ENCODE peak calls at places on chromosomes 7 and 10, in five cellular contexts. One of them, this sample, is unnamed.

GRCh38 chr7:111753968-111754367 is 191.7 kb upstream of the IMMP2L start:
- DNase-seq in foreskin keratinocyte: no peak
- DNase-seq in PC-3: no peak
- DNase-seq in RWPE2: no peak
- DNase-seq in adrenal gland: no peak
- DNase-seq in this sample: no peak

GRCh38 chr10:116761883-116762282 is 19.5 kb upstream of the HSPA12A start:
- DNase-seq in PC-3: no peak
- DNase-seq in RWPE2: no peak
- DNase-seq in adrenal gland: no peak
- DNase-seq in foreskin keratinocyte: no peak
- DNase-seq in this sample: no peak

GRCh38 chr7:105097619-105098018 is 83.6 kb downstream of the KMT2E start:
- DNase-seq in PC-3: peak; percentile 89
- DNase-seq in foreskin keratinocyte: peak; percentile 71
- DNase-seq in RWPE2: no peak
- DNase-seq in adrenal gland: no peak
- DNase-seq in this sample: peak; percentile 58

GRCh38 chr7:114986805-114987204 is 64.9 kb downstream of the MDFIC start:
- DNase-seq in RWPE2: no peak
- DNase-seq in foreskin keratinocyte: no peak
- DNase-seq in adrenal gland: no peak
- DNase-seq in PC-3: no peak
- DNase-seq in this sample: no peak

GRCh38 chr10:132662186-132662920 is 123.6 kb downstream of the NKX6-2 start:
- DNase-seq in foreskin keratinocyte: no peak
- DNase-seq in adrenal gland: no peak
- DNase-seq in PC-3: no peak
- DNase-seq in RWPE2: no peak
- DNase-seq in this sample: no peak

GRCh38 chr7:48173983-48174382 is 2.7 kb downstream of the ABCA13 start:
- DNase-seq in foreskin keratinocyte: no peak
- DNase-seq in adrenal gland: no peak
- DNase-seq in RWPE2: no peak
- DNase-seq in PC-3: peak; percentile 69
- DNase-seq in this sample: no peak

GRCh38 chr10:93115661-93116383 is 42.1 kb downstream of the CYP26A1 start:
- DNase-seq in foreskin keratinocyte: peak; percentile 23
- DNase-seq in PC-3: peak; percentile 70
- DNase-seq in adrenal gland: peak; percentile 70
- DNase-seq in RWPE2: no peak
- DNase-seq in this sample: peak; percentile 82

GRCh38 chr10:30818010-30818660 is 188.6 kb upstream of the LYZL2 start:
- DNase-seq in foreskin keratinocyte: no peak
- DNase-seq in RWPE2: no peak
- DNase-seq in PC-3: peak; percentile 12
- DNase-seq in adrenal gland: no peak
- DNase-seq in this sample: peak; percentile 20

GRCh38 chr10:69096045-69096444 is 8.1 kb downstream of the SRGN start:
- DNase-seq in PC-3: no peak
- DNase-seq in adrenal gland: no peak
- DNase-seq in foreskin keratinocyte: no peak
- DNase-seq in RWPE2: no peak
- DNase-seq in this sample: no peak

GRCh38 chr7:20236790-20237189 is 19.6 kb upstream of the MACC1 start:
- DNase-seq in adrenal gland: no peak
- DNase-seq in foreskin keratinocyte: peak; percentile 88
- DNase-seq in PC-3: peak; percentile 65
- DNase-seq in RWPE2: no peak
- DNase-seq in this sample: no peak

GRCh38 chr7:101950450-101951119 is 133.2 kb downstream of the CUX1 start:
- DNase-seq in adrenal gland: no peak
- DNase-seq in foreskin keratinocyte: no peak
- DNase-seq in RWPE2: no peak
- DNase-seq in PC-3: peak; percentile 40
- DNase-seq in this sample: peak; percentile 72

GRCh38 chr10:105797234-105797890 is 1156.3 kb downstream of the SORCS3 start:
- DNase-seq in foreskin keratinocyte: peak; percentile 26
- DNase-seq in adrenal gland: no peak
- DNase-seq in RWPE2: no peak
- DNase-seq in PC-3: peak; percentile 58
- DNase-seq in this sample: peak; percentile 78

GRCh38 chr10:102413053-102413705 is 5.4 kb downstream of the PSD start:
- DNase-seq in adrenal gland: no peak
- DNase-seq in PC-3: no peak
- DNase-seq in foreskin keratinocyte: no peak
- DNase-seq in RWPE2: no peak
- DNase-seq in this sample: no peak

GRCh38 chr10:23197416-23197861 is 5.3 kb downstream of the PTF1A start:
- DNase-seq in PC-3: no peak
- DNase-seq in adrenal gland: no peak
- DNase-seq in RWPE2: no peak
- DNase-seq in foreskin keratinocyte: no peak
- DNase-seq in this sample: no peak

GRCh38 chr7:155363852-155364600 is 66.3 kb downstream of the INSIG1 start:
- DNase-seq in foreskin keratinocyte: no peak
- DNase-seq in adrenal gland: no peak
- DNase-seq in PC-3: no peak
- DNase-seq in RWPE2: peak; percentile 32
- DNase-seq in this sample: no peak

GRCh38 chr7:40586197-40586596 is 451.4 kb downstream of the SUGCT start:
- DNase-seq in PC-3: peak; percentile 50
- DNase-seq in foreskin keratinocyte: peak; percentile 74
- DNase-seq in adrenal gland: no peak
- DNase-seq in RWPE2: no peak
- DNase-seq in this sample: no peak

GRCh38 chr7:131218727-131219128 is 108.9 kb upstream of the MKLN1 start:
- DNase-seq in adrenal gland: no peak
- DNase-seq in RWPE2: no peak
- DNase-seq in foreskin keratinocyte: no peak
- DNase-seq in PC-3: no peak
- DNase-seq in this sample: no peak

GRCh38 chr7:42886129-42886528 is 25.7 kb downstream of the C7orf25 start:
- DNase-seq in foreskin keratinocyte: peak; percentile 27
- DNase-seq in adrenal gland: no peak
- DNase-seq in RWPE2: no peak
- DNase-seq in PC-3: peak; percentile 41
- DNase-seq in this sample: peak; percentile 42
- TF ChIP-seq CTCF in foreskin keratinocyte: peak; percentile 68
- TF ChIP-seq CTCF in adrenal gland: peak; percentile 42
- TF ChIP-seq CTCF in RWPE2: peak; percentile 61
- TF ChIP-seq CTCF in PC-3: peak; percentile 60
- TF ChIP-seq CTCF in this sample: peak; percentile 56

GRCh38 chr10:58807631-58808024 is 295.0 kb downstream of the BICC1 start:
- DNase-seq in PC-3: peak; percentile 98
- DNase-seq in RWPE2: no peak
- DNase-seq in adrenal gland: no peak
- DNase-seq in foreskin keratinocyte: peak; percentile 69
- DNase-seq in this sample: peak; percentile 63
- TF ChIP-seq CTCF in PC-3: no peak
- TF ChIP-seq CTCF in RWPE2: peak; percentile 7
- TF ChIP-seq CTCF in adrenal gland: no peak
- TF ChIP-seq CTCF in foreskin keratinocyte: peak; percentile 59
- TF ChIP-seq CTCF in this sample: no peak

GRCh38 chr7:64636386-64636785 is 29.5 kb upstream of the ZNF107 start:
- DNase-seq in RWPE2: no peak
- DNase-seq in foreskin keratinocyte: no peak
- DNase-seq in PC-3: no peak
- DNase-seq in adrenal gland: no peak
- DNase-seq in this sample: no peak
- TF ChIP-seq CTCF in RWPE2: no peak
- TF ChIP-seq CTCF in foreskin keratinocyte: peak; percentile 17
- TF ChIP-seq CTCF in PC-3: peak; percentile 37
- TF ChIP-seq CTCF in adrenal gland: peak; percentile 23
- TF ChIP-seq CTCF in this sample: peak; percentile 13

GRCh38 chr10:121864168-121864567 is 63.7 kb downstream of the ATE1 start:
- DNase-seq in RWPE2: no peak
- DNase-seq in foreskin keratinocyte: no peak
- DNase-seq in PC-3: no peak
- DNase-seq in adrenal gland: no peak
- DNase-seq in this sample: no peak

GRCh38 chr10:121864653-121865052 is 63.2 kb downstream of the ATE1 start:
- DNase-seq in adrenal gland: no peak
- DNase-seq in PC-3: no peak
- DNase-seq in RWPE2: no peak
- DNase-seq in foreskin keratinocyte: no peak
- DNase-seq in this sample: no peak

GRCh38 chr10:121862042-121862441 is 65.8 kb downstream of the ATE1 start:
- DNase-seq in foreskin keratinocyte: no peak
- DNase-seq in adrenal gland: no peak
- DNase-seq in PC-3: no peak
- DNase-seq in RWPE2: no peak
- DNase-seq in this sample: no peak

GRCh38 chr10:121860810-121861209 is 67.0 kb downstream of the ATE1 start:
- DNase-seq in foreskin keratinocyte: no peak
- DNase-seq in RWPE2: no peak
- DNase-seq in PC-3: no peak
- DNase-seq in adrenal gland: no peak
- DNase-seq in this sample: no peak

GRCh38 chr10:121862624-121863023 is 65.2 kb downstream of the ATE1 start:
- DNase-seq in RWPE2: no peak
- DNase-seq in adrenal gland: no peak
- DNase-seq in foreskin keratinocyte: no peak
- DNase-seq in PC-3: no peak
- DNase-seq in this sample: no peak
- TF ChIP-seq CTCF in RWPE2: no peak
- TF ChIP-seq CTCF in adrenal gland: no peak
- TF ChIP-seq CTCF in foreskin keratinocyte: no peak
- TF ChIP-seq CTCF in PC-3: no peak
- TF ChIP-seq CTCF in this sample: no peak

GRCh38 chr10:86681722-86682386 is 13.5 kb downstream of the LDB3 start:
- DNase-seq in foreskin keratinocyte: no peak
- DNase-seq in adrenal gland: no peak
- DNase-seq in RWPE2: no peak
- DNase-seq in PC-3: no peak
- DNase-seq in this sample: no peak

GRCh38 chr10:86684305-86684704 is 16.0 kb downstream of the LDB3 start:
- DNase-seq in adrenal gland: no peak
- DNase-seq in PC-3: peak; percentile 49
- DNase-seq in RWPE2: no peak
- DNase-seq in foreskin keratinocyte: no peak
- DNase-seq in this sample: no peak

GRCh38 chr10:86678999-86679792 is 10.9 kb downstream of the LDB3 start:
- DNase-seq in PC-3: no peak
- DNase-seq in foreskin keratinocyte: no peak
- DNase-seq in adrenal gland: no peak
- DNase-seq in RWPE2: no peak
- DNase-seq in this sample: no peak

GRCh38 chr10:86682675-86683074 is 14.4 kb downstream of the LDB3 start:
- DNase-seq in foreskin keratinocyte: no peak
- DNase-seq in adrenal gland: no peak
- DNase-seq in RWPE2: no peak
- DNase-seq in PC-3: no peak
- DNase-seq in this sample: no peak

DNA sequence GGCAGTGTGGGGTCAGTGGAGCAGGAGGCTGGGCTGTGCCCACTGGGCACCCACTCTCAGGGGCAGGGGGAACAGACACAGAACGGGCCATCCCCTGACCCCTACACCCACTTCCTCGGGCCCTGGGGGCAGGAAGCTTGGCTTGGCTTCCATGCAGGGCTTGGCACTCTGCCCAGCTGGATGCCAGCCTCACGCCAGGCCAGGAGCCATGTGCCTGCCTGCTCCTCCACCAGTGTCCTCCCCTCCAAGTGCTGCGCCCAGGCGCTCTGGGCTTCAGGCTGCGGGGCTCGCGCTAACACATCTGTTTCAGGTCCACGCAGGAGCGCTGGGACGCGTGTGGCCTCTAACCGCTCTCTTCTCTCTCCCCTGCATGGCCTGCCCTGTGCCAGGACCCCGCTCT is 12.7 kb downstream of the LDB3 start:
- DNase-seq in foreskin keratinocyte: no peak
- DNase-seq in RWPE2: no peak
- DNase-seq in PC-3: peak; percentile 18
- DNase-seq in adrenal gland: no peak
- DNase-seq in this sample: peak; percentile 29
- TF ChIP-seq CTCF in foreskin keratinocyte: no peak
- TF ChIP-seq CTCF in RWPE2: no peak
- TF ChIP-seq CTCF in PC-3: no peak
- TF ChIP-seq CTCF in adrenal gland: no peak
- TF ChIP-seq CTCF in this sample: no peak